ENCODE peak calls at places on chromosomes 11 and 22, in four cellular contexts. A is uterus, Z is prostate gland, X is brain microvascular endothelial cell. O is an unnamed sample. For H3K36me3, the result is how much of the 10 kb centered on the place peaks cover.

GRCh38 chr11:128530119-128531091 is 57.0 kb downstream of the ETS1 start:
- DNase-seq in A (peak), Z (no peak), X (peak), O (no peak)

GRCh38 chr11:96098511-96099241 is 174.8 kb upstream of the MTMR2 start:
- DNase-seq in A (no peak), Z (no peak), X (no peak), O (no peak)

GRCh38 chr22:44918166-44918924 is 91.5 kb downstream of the PHF21B start:
- DNase-seq in A (no peak), Z (no peak), X (no peak), O (no peak)

GRCh38 chr11:17864478-17864941 is 129.9 kb downstream of the KCNC1 start:
- DNase-seq in A (no peak), Z (no peak), X (no peak), O (no peak)

GRCh38 chr11:48150213-48150612 is 66.4 kb upstream of the OR4B1 start:
- DNase-seq in A (no peak), Z (peak), X (peak), O (no peak)

GRCh38 chr11:125108469-125108868 is 3.0 kb downstream of the TMEM218 start:
- DNase-seq in A (no peak), Z (no peak), X (no peak), O (no peak)

GRCh38 chr11:2652857-2653643 is 46.7 kb downstream of the KCNQ1OT1 start:
- DNase-seq in A (no peak), Z (no peak), X (no peak), O (no peak)

GRCh38 chr11:6927030-6927617 is 898 bp downstream of the ZNF215 start:
- DNase-seq in A (no peak), Z (no peak), X (no peak), O (no peak)

GRCh38 chr11:16807306-16807705 is 68.9 kb downstream of the C11orf58 start:
- DNase-seq in A (no peak), Z (no peak), X (no peak), O (no peak)

GRCh38 chr11:16801288-16801980 is 63.0 kb downstream of the C11orf58 start:
- DNase-seq in A (no peak), Z (no peak), X (no peak), O (no peak)

GRCh38 chr11:16805942-16806341 is 67.5 kb downstream of the C11orf58 start:
- DNase-seq in A (no peak), Z (no peak), X (no peak), O (no peak)

GRCh38 chr11:16806791-16807190 is 68.3 kb downstream of the C11orf58 start:
- DNase-seq in A (no peak), Z (peak), X (no peak), O (no peak)

GRCh38 chr11:16804104-16804947 is 65.9 kb downstream of the C11orf58 start:
- DNase-seq in A (no peak), Z (no peak), X (no peak), O (no peak)
- H3K36me3 ChIP-seq in A (under half), Z (under half), X (under half), O (under half)

GRCh38 chr11:72793081-72793451 is 781 bp downstream of the STARD10 start:
- DNase-seq in A (no peak), Z (no peak), X (no peak), O (no peak)
- H3K4me3 ChIP-seq in A (peak), Z (no peak), X (no peak), O (peak)

GRCh38 chr11:19368726-19369364 is 128.1 kb upstream of the E2F8 start:
- DNase-seq in A (no peak), Z (no peak), X (no peak), O (no peak)
- H3K27ac ChIP-seq in A (no peak), Z (no peak), X (no peak), O (no peak)

GRCh38 chr11:59778122-59778521 is 22.9 kb downstream of the STX3 start:
- DNase-seq in A (no peak), Z (no peak), X (no peak), O (no peak)

GRCh38 chr11:59779487-59779886 is 24.3 kb downstream of the STX3 start:
- DNase-seq in A (no peak), Z (no peak), X (no peak), O (no peak)

GRCh38 chr11:59785818-59786217 is 24.8 kb downstream of the MRPL16 start:
- DNase-seq in A (no peak), Z (no peak), X (no peak), O (no peak)

GRCh38 chr11:59783632-59784090 is 26.9 kb downstream of the MRPL16 start:
- DNase-seq in A (no peak), Z (no peak), X (no peak), O (no peak)

GRCh38 chr11:59782080-59782479 is 26.9 kb downstream of the STX3 start:
- DNase-seq in A (no peak), Z (no peak), X (no peak), O (no peak)
- H3K36me3 ChIP-seq in A (under half), Z (under half), X (under half), O (under half)

DNA sequence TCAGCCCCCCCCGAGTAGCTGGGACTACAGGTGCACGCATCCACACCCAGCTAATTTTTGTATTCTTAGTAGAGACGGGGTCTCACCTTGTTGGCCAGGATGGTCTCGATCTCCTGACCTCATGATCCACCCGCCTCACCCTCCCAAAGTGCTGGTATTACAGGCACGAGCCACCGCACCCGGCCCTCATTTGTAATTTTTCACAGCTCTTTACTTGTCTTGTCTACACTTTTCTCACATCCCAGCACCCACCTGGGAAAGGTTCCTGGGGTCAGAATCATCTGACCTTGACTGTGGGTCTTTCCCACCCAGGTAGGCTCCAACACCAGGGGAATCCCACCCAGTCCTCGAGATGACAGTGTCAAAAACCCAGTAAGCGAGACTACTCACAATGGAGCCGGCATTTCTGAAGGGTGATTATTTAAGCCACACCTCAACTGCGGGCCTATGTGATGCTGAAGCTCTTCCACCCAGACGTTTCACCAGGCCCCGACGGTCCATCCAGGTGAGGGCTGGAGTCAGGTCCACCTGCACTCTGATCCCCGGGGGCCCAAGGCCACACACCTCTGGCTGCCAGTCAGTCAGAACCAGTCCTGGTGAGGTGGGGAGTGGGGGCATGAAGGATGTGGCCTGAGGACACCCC is 23.4 kb downstream of the CELSR1 start:
- DNase-seq in A (no peak), Z (no peak), X (no peak), O (no peak)
- H3K4me3 ChIP-seq in A (no peak), Z (no peak), X (no peak), O (no peak)

DNA sequence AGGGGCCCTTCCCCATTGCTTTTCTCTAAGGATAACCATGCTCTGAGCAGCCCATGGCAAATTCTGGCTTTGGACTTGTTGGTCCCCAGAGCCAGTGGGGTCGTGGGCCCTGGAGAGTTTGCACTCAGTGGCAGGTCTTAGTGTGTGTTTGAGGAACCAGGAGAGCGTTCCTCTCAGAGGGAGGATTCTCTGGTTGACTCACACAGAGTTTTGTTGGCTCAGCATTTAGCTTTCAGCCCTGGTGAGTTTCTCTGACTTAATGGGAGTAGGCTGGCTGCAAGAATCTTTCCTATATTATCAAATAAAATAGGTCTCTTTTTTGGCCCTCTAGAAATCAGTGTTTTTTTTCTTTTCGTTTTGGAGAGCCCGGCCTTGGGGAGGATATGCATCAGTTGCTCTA is 20.9 kb downstream of the ST14 start:
- DNase-seq in A (no peak), Z (no peak), X (no peak), O (no peak)
- H3K27ac ChIP-seq in A (no peak), Z (no peak), X (no peak), O (no peak)

GRCh38 chr11:69645801-69646492 is 5.0 kb downstream of the CCND1 start:
- DNase-seq in A (no peak), Z (no peak), X (no peak), O (no peak)

GRCh38 chr11:69644962-69645675 is 4.2 kb downstream of the CCND1 start:
- DNase-seq in A (no peak), Z (no peak), X (no peak), O (no peak)

GRCh38 chr11:69642913-69643632 is 2.1 kb downstream of the CCND1 start:
- DNase-seq in A (peak), Z (peak), X (peak), O (peak)

GRCh38 chr11:69643646-69644045 is 2.7 kb downstream of the CCND1 start:
- DNase-seq in A (no peak), Z (no peak), X (no peak), O (no peak)

DNA sequence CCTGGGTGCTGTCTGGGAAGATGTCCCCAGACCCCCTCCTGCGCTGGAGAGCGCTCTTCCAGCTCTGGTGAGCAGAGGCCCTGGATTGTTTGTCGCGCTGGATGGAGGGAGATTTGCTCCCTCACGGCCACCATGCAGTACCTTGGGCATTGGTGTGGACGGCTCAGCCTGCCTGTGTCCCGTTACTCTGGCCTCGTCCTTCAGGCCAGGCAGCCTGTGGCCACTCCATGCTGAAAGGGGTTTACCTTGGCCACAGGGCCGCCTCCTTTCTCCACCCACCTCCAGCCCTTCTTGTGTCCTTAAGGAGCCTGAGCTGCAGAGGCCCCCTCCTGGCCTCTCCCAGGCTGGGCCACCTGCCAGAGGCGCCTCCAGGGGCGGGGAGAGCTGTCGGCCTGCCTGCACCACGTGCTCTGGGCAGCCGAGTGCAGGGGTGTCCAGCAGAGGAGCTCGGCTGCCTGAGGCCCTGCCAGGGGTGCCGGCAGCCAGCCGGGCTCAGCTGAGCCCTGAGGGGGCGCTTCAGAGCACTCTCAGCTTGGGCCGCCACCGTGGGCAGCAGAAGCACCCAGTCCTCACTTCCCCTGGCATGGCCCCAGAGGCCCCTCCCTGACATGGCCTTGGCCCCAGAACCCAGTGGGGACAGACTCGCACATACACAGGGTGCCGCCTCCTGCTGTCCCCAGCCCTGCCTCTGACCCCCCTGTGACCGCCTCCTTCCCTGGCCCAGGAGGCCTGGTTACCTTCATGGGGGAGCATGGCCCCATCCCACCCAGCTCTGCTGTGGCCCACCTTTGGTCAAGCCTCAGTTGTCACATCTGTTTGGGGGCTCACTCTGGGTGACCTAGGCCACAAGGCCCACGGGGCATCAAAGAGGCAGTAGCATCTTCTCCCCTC is 3.4 kb downstream of the CCND1 start:
- DNase-seq in A (no peak), Z (peak), X (peak), O (peak)
- H3K36me3 ChIP-seq in A (under half), Z (under half), X (half or more), O (under half)

DNA sequence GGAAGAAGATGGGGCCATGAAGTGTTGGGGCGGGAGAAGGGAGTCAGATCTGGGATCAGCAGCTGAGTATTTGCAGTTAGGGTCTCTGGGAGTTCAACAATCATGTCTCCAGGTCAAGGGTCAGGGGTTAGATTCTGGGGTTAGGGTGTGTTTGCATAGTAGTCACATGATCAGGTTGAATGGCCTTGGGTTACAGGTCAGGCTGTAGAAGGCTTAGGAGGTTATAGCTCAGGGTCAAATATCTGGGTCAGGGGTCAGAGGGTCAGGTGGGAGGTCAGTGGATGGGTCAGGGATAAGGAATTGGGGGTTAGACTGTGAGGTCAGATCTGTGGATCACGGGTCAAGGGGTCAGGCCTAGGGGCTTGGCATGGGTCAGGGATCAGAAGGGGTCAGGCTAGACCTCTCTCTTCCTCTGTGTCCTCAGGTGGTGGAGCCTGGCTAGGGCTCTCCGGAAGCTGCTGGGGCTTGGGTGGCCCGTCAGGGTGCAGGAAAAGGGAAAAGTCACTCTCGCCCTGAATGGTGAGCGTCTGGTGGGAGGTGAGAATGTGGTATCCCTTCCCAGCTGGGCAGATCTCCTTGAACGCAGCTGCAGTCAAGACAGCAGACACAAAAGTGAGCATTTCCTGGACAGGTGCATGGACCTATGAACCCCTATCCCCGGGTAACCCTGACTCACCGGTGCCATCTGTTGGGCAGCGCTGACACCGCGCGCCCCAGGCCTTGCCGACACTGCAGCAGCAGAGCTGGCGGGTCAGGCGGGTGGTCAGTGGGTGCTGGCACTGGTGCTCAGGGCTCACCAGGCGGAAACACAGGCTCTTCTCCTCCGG is 6.4 kb downstream of the LTBP3 start:
- DNase-seq in A (no peak), Z (no peak), X (no peak), O (peak)
- H3K4me3 ChIP-seq in A (no peak), Z (no peak), X (no peak), O (no peak)

GRCh38 chr11:5531053-5531831 is 14.7 kb upstream of the UBQLNL start:
- DNase-seq in A (no peak), Z (no peak), X (no peak), O (no peak)

GRCh38 chr11:5541427-5541826 is 6.9 kb downstream of the OR52H1 start:
- DNase-seq in A (no peak), Z (no peak), X (no peak), O (no peak)

DNA sequence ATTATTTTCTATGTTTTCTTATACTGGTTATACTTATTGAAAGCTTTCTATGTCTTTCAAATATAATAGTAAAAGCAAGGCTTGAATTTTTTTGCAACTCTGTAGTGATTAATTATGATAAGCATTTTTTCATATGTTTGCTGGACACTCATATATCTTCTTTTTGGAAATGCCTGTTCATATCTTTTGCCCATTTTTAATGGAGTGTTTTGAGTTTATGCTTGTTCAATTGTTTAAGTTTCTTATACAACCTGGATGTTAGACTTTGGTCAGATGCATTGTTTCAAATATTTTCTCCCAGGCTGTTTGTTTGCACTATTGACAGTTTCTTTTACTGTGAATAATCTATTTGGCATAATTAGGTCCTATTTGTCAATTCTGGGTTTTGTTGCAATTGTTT is 11.9 kb downstream of the OR52H1 start:
- DNase-seq in A (no peak), Z (no peak), X (no peak), O (no peak)
- H3K27ac ChIP-seq in A (no peak), Z (no peak), X (no peak), O (no peak)

DNA sequence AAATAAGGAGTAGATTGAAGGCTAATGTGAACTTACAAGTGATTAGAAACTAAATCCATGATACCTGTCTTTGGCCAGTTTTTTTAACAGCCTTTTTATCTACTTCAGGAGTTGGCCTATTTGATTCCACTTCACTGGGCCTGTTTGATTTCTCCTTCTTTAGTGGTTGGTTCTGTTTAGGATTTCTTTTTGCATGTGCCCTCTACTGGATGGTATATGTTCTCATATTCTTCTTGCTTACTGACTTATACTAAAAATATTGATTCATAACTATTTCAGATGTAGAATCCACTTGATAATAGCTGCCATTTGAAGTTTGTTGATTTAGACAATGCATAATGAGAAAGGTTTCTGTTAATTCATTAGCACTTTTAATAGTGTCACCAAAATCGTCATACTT is 53.9 kb downstream of the USP47 start:
- DNase-seq in A (no peak), Z (no peak), X (no peak), O (no peak)
- H3K36me3 ChIP-seq in A (under half), Z (under half), X (under half), O (under half)

O was measured in CD4-positive, alpha-beta memory T cell.